ENCODE peak calls at places on chromosome 15, in seven cellular contexts. H is T-helper 9 cell; B is Calu3; N is progenitor cell of endocrine pancreas; T is stimulated activated CD8-positive, alpha-beta memory T cell treated with anti-CD3 and anti-CD28 coated beads, Interleukin-4, amount 100 ng/mL, for 48 hours; J is left cardiac atrium; G is NCI-H1092. Z is an unnamed sample.
A peak's percentile ranks its signal among the peaks of the same experiment; 100 is the strongest.

GRCh38 chr15:73081321-73081958 is 29.2 kb downstream of the NEO1 start:
- DNase-seq in T (no peak), N (no peak), B (peak; percentile 45), G (peak; percentile 17), J (no peak), H (no peak), Z (no peak)

GRCh38 chr15:70342141-70342540 is 244.4 kb upstream of the TLE3 start:
- DNase-seq in H (no peak), T (peak; percentile 10), N (no peak), J (no peak), B (no peak), G (no peak), Z (no peak)

GRCh38 chr15:81492303-81492702 is 118.3 kb upstream of the TMC3 start:
- DNase-seq in N (no peak), J (peak; percentile 36), B (no peak), H (no peak), G (peak; percentile 87), T (no peak), Z (no peak)

GRCh38 chr15:30649952-30650929 is 24.3 kb downstream of the ARHGAP11B start:
- DNase-seq in B (no peak), G (no peak), N (no peak), J (no peak), H (no peak), T (no peak), Z (peak; percentile 48)

GRCh38 chr15:42549052-42549491 is 434 bp downstream of the HAUS2 start:
- DNase-seq in N (no peak), T (no peak), J (peak; percentile 37), H (no peak), G (no peak), B (no peak), Z (peak; percentile 52)

GRCh38 chr15:101206173-101206572 is 45.7 kb downstream of the CHSY1 start:
- DNase-seq in B (no peak), J (no peak), N (no peak), G (no peak), H (peak; percentile 34), T (peak; percentile 87), Z (no peak)

GRCh38 chr15:31387483-31388118 is 61.0 kb downstream of the KLF13 start:
- DNase-seq in B (no peak), T (peak; percentile 43), G (peak; percentile 46), N (no peak), J (peak; percentile 42), H (no peak), Z (no peak)

GRCh38 chr15:60901647-60902046 is 327.5 kb downstream of the RORA start:
- DNase-seq in G (no peak), N (no peak), J (no peak), H (no peak), B (no peak), T (no peak), Z (peak; percentile 63)

GRCh38 chr15:76160426-76161152 is 100.8 kb downstream of the TMEM266 start:
- DNase-seq in B (no peak), T (no peak), J (no peak), G (no peak), N (no peak), H (no peak), Z (no peak)

GRCh38 chr15:48147358-48147757 is 26.6 kb downstream of the SLC24A5 start:
- DNase-seq in J (no peak), B (no peak), T (no peak), H (no peak), G (no peak), N (no peak), Z (no peak)

GRCh38 chr15:101538996-101539395 is 49.5 kb upstream of the PCSK6 start:
- DNase-seq in N (no peak), T (no peak), G (no peak), H (no peak), J (no peak), B (no peak), Z (no peak)

GRCh38 chr15:31473384-31474058 is 146.9 kb downstream of the KLF13 start:
- DNase-seq in G (no peak), H (no peak), J (no peak), T (peak; percentile 25), N (no peak), B (no peak), Z (no peak)

GRCh38 chr15:60967728-60968127 is 261.4 kb downstream of the RORA start:
- DNase-seq in G (no peak), H (no peak), J (no peak), T (no peak), N (no peak), B (no peak), Z (no peak)

GRCh38 chr15:32852771-32853170 is 135.0 kb downstream of the GREM1 start:
- DNase-seq in G (no peak), H (no peak), N (no peak), B (no peak), T (no peak), J (no peak), Z (no peak)

GRCh38 chr15:75531041-75531450 is 48.1 kb downstream of the PTPN9 start:
- DNase-seq in H (no peak), G (no peak), B (no peak), N (no peak), T (no peak), J (peak; percentile 66), Z (no peak)

GRCh38 chr15:96774216-96774615 is 443.7 kb downstream of the NR2F2 start:
- DNase-seq in T (no peak), J (no peak), N (no peak), H (no peak), G (no peak), B (no peak), Z (no peak)

GRCh38 chr15:101045835-101046691 is 126.9 kb downstream of the LRRK1 start:
- DNase-seq in J (no peak), B (no peak), G (no peak), T (peak; percentile 4), H (no peak), N (peak; percentile 7), Z (no peak)

GRCh38 chr15:39434126-39434525 is 146.8 kb upstream of the THBS1 start:
- DNase-seq in N (no peak), T (no peak), G (no peak), J (no peak), B (no peak), H (no peak), Z (no peak)

GRCh38 chr15:70670680-70671079 is 92.7 kb downstream of the UACA start:
- DNase-seq in T (no peak), B (no peak), G (no peak), H (no peak), J (no peak), N (no peak), Z (no peak)

GRCh38 chr15:33226559-33227181 is 32.2 kb upstream of the FMN1 start:
- DNase-seq in B (peak; percentile 3), H (no peak), J (peak; percentile 22), N (no peak), T (peak; percentile 65), G (peak; percentile 58), Z (no peak)

GRCh38 chr15:40238927-40239591 is at the start of gene PAK6:
- DNase-seq in G (no peak), N (peak; percentile 61), J (peak; percentile 43), T (peak; percentile 67), B (peak; percentile 84), H (no peak), Z (peak; percentile 75)

GRCh38 chr15:26974120-26974780 is 3.3 kb downstream of the GABRG3 start:
- DNase-seq in N (no peak), G (peak; percentile 2), T (no peak), J (no peak), B (no peak), H (no peak), Z (no peak)

GRCh38 chr15:70555713-70556112 is 207.6 kb downstream of the UACA start:
- DNase-seq in T (peak; percentile 42), H (no peak), G (no peak), N (no peak), B (no peak), J (no peak), Z (no peak)

GRCh38 chr15:65801229-65801813 is 9.2 kb upstream of the DENND4A start:
- DNase-seq in N (no peak), H (no peak), B (no peak), G (no peak), J (no peak), T (no peak), Z (no peak)

GRCh38 chr15:63998489-63998888 is 47.8 kb downstream of the DAPK2 start:
- DNase-seq in G (no peak), T (no peak), H (no peak), N (no peak), B (no peak), J (no peak), Z (no peak)

GRCh38 chr15:64693134-64693533 is 82.3 kb downstream of the RBPMS2 start:
- DNase-seq in N (no peak), B (no peak), G (no peak), J (peak; percentile 62), T (no peak), H (no peak), Z (no peak)

GRCh38 chr15:101133751-101134261 is 118.0 kb downstream of the CHSY1 start:
- DNase-seq in B (no peak), N (no peak), H (no peak), G (peak; percentile 24), T (no peak), J (no peak), Z (no peak)

GRCh38 chr15:84969257-84969656 is 12.4 kb upstream of the PDE8A start:
- DNase-seq in J (no peak), B (no peak), G (no peak), H (no peak), T (no peak), N (no peak), Z (no peak)

GRCh38 chr15:97961067-97961954 is 808 bp downstream of the ARRDC4 start:
- DNase-seq in N (peak; percentile 33), H (no peak), J (peak; percentile 65), G (no peak), T (no peak), B (peak; percentile 48), Z (no peak)

GRCh38 chr15:98779463-98780071 is 131.2 kb downstream of the IGF1R start:
- DNase-seq in H (peak; percentile 69), T (peak; percentile 88), N (peak; percentile 43), G (no peak), J (peak; percentile 87), B (peak; percentile 87), Z (peak; percentile 66)

GRCh38 chr15:45549831-45550230 is 27.3 kb upstream of the SLC30A4 start:
- DNase-seq in N (no peak), H (no peak), T (no peak), J (no peak), G (no peak), B (no peak), Z (no peak)

GRCh38 chr15:64092864-64093626 is 593 bp downstream of the CIAO2A start:
- DNase-seq in B (peak; percentile 53), T (peak; percentile 63), J (peak; percentile 58), N (peak; percentile 15), H (peak; percentile 6), G (peak; percentile 17), Z (no peak)

GRCh38 chr15:99341786-99342185 is 90.5 kb downstream of the LRRC28 start:
- DNase-seq in B (no peak), J (no peak), T (no peak), G (no peak), H (no peak), N (no peak), Z (no peak)

GRCh38 chr15:88736204-88736603 is 67.0 kb upstream of the ACAN start:
- DNase-seq in N (no peak), J (no peak), B (no peak), T (no peak), H (no peak), G (no peak), Z (no peak)

Z was measured in GM13977.